ENCODE peak calls at places on chromosome 20, in four cellular contexts. R is AG09309, W is fibroblast of pulmonary artery, H is AG04450. C is an unnamed sample.

GRCh38 chr20:9149796-9150195 is 80.9 kb downstream of the PLCB4 start:
- DNase-seq in R (no peak), W (no peak), H (no peak), C (no peak)

GRCh38 chr20:54067606-54068174 is 2.7 kb downstream of the BCAS1 start:
- DNase-seq in R (no peak), W (peak; percentile 7), H (no peak), C (no peak)

GRCh38 chr20:23309781-23310180 is 40.8 kb upstream of the NXT1 start:
- DNase-seq in R (no peak), W (no peak), H (no peak), C (no peak)

GRCh38 chr20:4916991-4917881 is 84.1 kb downstream of the SLC23A2 start:
- DNase-seq in R (no peak), W (peak; percentile 14), H (no peak), C (no peak)

GRCh38 chr20:24693466-24694156 is 224.2 kb downstream of the SYNDIG1 start:
- DNase-seq in R (no peak), W (no peak), H (no peak), C (no peak)

GRCh38 chr20:45016089-45016641 is 49.9 kb downstream of the STK4 start:
- DNase-seq in R (peak; percentile 79), W (peak; percentile 57), H (no peak), C (no peak)

GRCh38 chr20:2955257-2955950 is 82.1 kb downstream of the PTPRA start:
- DNase-seq in R (no peak), W (no peak), H (no peak), C (no peak)

GRCh38 chr20:63935447-63935846 is 20.8 kb downstream of the UCKL1 start:
- DNase-seq in R (no peak), W (no peak), H (no peak), C (no peak)

GRCh38 chr20:25859649-25860530 is 163.2 kb upstream of the ZNF337 start:
- DNase-seq in R (no peak), W (peak; percentile 61), H (no peak), C (peak; percentile 44)

GRCh38 chr20:63232235-63233060 is 3.3 kb upstream of the BIRC7 start:
- DNase-seq in R (peak; percentile 65), W (peak; percentile 69), H (peak; percentile 76), C (no peak)

GRCh38 chr20:48933017-48933766 is 11.7 kb downstream of the ARFGEF2 start:
- DNase-seq in R (no peak), W (no peak), H (no peak), C (no peak)

GRCh38 chr20:58967652-58968429 is 13.2 kb upstream of the NELFCD start:
- DNase-seq in R (no peak), W (no peak), H (no peak), C (no peak)

GRCh38 chr20:58965270-58966064 is 15.6 kb upstream of the NELFCD start:
- DNase-seq in R (no peak), W (no peak), H (no peak), C (no peak)

GRCh38 chr20:58959652-58960051 is 21.4 kb upstream of the NELFCD start:
- DNase-seq in R (no peak), W (no peak), H (no peak), C (no peak)

GRCh38 chr20:58963060-58963584 is 17.9 kb upstream of the NELFCD start:
- DNase-seq in R (no peak), W (no peak), H (no peak), C (no peak)
- TF ChIP-seq CTCF in R (no peak), W (no peak), H (no peak), C (peak; percentile 18)

DNA sequence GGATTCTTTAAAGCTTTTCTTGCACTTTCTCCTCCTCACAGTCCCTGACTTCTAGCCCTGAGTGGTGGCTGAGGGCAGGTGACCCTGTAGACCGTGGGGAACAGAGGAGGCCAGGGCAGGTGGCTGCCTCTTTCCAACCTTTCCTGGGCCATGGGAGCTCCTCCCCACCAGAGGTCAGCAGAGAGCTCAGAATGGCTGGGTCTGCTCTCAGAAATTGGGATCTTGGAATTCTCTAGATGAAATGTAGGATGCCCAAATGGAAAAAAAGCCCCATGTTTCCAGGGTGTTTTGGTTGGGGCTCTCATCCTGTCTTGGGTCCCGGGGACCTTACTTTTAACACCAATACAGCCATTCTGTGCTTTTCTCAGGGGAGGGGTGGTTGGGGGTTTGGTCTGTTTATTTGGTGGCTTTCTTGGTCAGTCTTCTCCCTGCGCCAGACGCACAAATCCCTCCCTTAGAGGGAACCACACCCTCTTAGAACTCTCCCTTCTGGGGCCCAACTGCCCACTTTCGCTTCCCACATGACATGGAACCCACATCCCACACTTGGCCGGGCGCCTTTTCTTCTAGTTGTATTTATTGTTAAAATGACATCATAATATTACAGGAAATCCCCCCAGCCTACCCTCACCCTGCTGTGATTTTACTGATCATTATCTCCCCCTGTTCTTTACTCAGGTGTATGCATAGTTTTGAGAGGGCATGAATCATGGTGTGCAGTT is 17.9 kb downstream of the GNAS start:
- DNase-seq in R (no peak), W (peak; percentile 67), H (no peak), C (peak; percentile 87)
- TF ChIP-seq CTCF in R (peak; percentile 97), W (peak; percentile 97), H (peak; percentile 99), C (peak; percentile 83)

GRCh38 chr20:61044499-61044898 is 207.6 kb upstream of the CDH4 start:
- DNase-seq in R (no peak), W (no peak), H (no peak), C (no peak)
- TF ChIP-seq CTCF in R (no peak), W (no peak), H (no peak), C (peak; percentile 22)

GRCh38 chr20:60206259-60206658 is 248.0 kb downstream of the CDH26 start:
- DNase-seq in R (no peak), W (peak; percentile 13), H (peak; percentile 8), C (peak; percentile 45)
- TF ChIP-seq CTCF in R (peak; percentile 67), W (peak; percentile 15), H (peak; percentile 65), C (no peak)

DNA sequence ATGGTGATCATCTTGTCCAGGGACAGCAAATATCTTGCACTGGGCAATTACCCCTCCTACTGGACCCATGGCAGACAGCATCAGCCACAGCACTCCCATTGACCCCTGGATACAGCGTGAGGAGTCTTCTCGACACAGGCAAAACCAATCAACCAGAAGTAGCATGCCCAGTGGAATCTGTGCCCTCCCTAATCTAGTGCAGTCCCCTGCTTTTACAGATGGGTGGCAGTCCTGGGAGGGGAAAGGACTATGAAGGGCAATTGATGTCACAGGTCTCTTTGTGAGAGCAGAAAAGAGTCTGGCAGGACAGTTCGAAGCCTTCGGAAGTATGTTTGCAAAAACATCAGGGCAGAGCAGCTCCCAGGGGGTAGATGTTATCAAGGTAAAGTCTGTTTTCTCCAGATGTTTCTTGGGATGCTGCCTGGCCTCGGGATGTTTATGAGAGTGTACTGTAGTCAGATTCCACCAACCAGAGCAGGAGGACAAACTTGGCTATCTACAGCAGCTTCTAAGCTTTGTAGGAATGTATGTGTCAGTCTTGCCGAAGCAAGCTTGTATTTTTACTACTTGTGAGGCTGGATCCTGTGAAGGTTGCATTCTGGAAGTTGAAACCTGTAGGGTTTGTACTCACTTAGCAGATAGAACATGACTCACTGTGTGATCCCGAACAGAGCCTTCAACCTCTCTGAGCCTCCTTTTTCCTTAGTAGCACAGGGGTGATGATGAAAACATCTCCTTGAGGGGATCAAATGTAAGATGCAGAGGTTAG is 63.0 kb upstream of the MYL9 start:
- DNase-seq in R (no peak), W (no peak), H (no peak), C (no peak)
- TF ChIP-seq CTCF in R (no peak), W (no peak), H (no peak), C (no peak)

DNA sequence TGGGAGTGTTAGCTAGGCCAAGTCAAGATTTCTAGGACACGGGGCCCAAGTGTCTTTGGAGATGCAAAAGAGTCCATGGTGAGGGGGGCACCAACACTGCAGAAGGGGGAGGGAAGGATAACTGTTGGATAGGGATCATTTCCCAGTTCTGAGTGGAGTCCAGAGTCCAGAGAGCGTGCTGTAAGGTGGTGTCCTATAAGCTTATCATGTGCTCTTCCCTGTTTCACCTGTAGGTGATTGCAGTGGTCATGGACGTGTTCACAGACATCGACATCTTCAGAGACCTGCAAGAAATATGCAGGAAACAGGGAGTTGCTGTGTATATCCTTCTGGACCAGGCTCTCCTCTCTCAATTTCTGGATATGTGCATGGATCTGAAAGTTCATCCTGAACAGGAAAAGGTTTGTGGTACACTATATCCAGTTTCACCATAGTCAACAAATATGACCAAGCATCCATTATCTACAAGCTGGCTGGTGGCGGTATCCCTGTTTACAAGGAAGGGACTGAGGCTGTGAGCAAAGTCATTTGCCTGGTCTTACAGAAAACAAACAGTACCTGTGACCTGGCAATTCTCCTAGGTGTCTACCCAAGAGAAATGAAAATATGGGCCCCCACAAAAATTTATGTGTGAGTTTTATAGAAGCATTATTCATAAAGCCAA is 15.6 kb downstream of the FAM83D start:
- DNase-seq in R (no peak), W (no peak), H (no peak), C (no peak)
- TF ChIP-seq CTCF in R (no peak), W (no peak), H (no peak), C (no peak)

DNA sequence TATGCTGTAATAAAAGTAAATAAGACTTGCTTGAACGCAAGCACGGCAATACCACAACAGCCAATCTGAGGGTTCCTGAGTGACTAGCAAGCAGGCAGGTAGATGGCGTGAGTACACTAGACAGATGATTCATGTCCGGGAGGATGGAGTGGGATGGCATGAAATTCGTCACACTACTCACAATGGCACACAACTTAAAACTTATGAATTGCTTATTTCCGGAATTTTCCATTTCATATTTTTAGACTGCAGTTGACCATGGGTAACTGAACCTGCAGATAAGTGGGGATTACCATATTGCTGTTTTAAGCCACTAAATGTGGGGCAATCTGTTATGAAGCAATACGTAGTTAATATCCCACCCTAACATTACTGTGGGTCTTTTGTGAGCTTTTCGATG is 93.6 kb upstream of the NFATC2 start:
- DNase-seq in R (no peak), W (peak; percentile 35), H (no peak), C (no peak)
- TF ChIP-seq CTCF in R (no peak), W (no peak), H (no peak), C (no peak)

C was measured in endothelial cell.